ENCODE peak calls at places on chromosome 7, in four cellular contexts. X is GM12878, J is A549, D is HepG2. V is an unnamed sample.
A peak's percentile ranks its signal among the peaks of the same experiment; 100 is the strongest.

GRCh38 chr7:27173412-27174076 is 576 bp downstream of the HOXA10 start:
- DNase-seq in X (no peak), J (no peak), D (no peak), V (peak; percentile 54)

GRCh38 chr7:14510268-14510667 is 392.3 kb downstream of the DGKB start:
- DNase-seq in X (no peak), J (no peak), D (no peak), V (no peak)

GRCh38 chr7:44385384-44386138 is 60.2 kb upstream of the CAMK2B start:
- DNase-seq in X (no peak), J (no peak), D (no peak), V (no peak)

GRCh38 chr7:39280337-39280736 is 285.9 kb upstream of the YAE1 start:
- DNase-seq in X (no peak), J (no peak), D (no peak), V (no peak)

GRCh38 chr7:105376901-105377533 is 11.7 kb downstream of the SRPK2 start:
- DNase-seq in X (no peak), J (no peak), D (no peak), V (no peak)

GRCh38 chr7:151917791-151918311 is 38.4 kb upstream of the GALNTL5 start:
- DNase-seq in X (no peak), J (no peak), D (no peak), V (no peak)

GRCh38 chr7:140027866-140028265 is 34.9 kb downstream of the PARP12 start:
- DNase-seq in X (no peak), J (no peak), D (no peak), V (no peak)

GRCh38 chr7:1159933-1160664 is at the start of gene ZFAND2A:
- DNase-seq in X (peak; percentile 79), J (peak; percentile 98), D (peak; percentile 92), V (peak; percentile 100)

GRCh38 chr7:149093228-149093627 is 2.7 kb upstream of the ZNF786 start:
- DNase-seq in X (no peak), J (no peak), D (no peak), V (no peak)

GRCh38 chr7:149099058-149099457 is 8.5 kb upstream of the ZNF786 start:
- DNase-seq in X (no peak), J (no peak), D (no peak), V (no peak)

DNA sequence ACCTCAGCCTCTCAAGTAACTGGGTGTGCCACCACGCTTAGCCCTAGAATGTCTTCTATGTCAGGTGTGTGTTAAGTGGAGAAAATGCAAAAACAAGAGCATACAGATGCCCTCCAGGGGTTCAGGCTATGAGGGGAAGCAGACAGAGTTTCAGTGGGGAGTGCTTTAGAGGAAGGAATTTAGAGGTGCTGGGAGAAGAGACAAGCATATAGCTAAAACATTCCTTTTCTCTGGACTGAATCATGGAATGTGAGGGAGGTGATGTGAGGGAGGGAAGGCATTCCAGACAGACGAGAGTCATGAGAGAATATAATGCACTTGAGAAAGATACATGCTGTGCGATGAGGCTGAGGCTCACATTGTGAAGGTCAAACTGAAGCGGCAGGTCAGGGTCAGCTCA is 6.6 kb upstream of the ZNF786 start:
- DNase-seq in X (no peak), J (no peak), D (no peak), V (no peak)
- TF ChIP-seq PBX3 in X (no peak), J (no peak), D (no peak), V (no peak)

DNA sequence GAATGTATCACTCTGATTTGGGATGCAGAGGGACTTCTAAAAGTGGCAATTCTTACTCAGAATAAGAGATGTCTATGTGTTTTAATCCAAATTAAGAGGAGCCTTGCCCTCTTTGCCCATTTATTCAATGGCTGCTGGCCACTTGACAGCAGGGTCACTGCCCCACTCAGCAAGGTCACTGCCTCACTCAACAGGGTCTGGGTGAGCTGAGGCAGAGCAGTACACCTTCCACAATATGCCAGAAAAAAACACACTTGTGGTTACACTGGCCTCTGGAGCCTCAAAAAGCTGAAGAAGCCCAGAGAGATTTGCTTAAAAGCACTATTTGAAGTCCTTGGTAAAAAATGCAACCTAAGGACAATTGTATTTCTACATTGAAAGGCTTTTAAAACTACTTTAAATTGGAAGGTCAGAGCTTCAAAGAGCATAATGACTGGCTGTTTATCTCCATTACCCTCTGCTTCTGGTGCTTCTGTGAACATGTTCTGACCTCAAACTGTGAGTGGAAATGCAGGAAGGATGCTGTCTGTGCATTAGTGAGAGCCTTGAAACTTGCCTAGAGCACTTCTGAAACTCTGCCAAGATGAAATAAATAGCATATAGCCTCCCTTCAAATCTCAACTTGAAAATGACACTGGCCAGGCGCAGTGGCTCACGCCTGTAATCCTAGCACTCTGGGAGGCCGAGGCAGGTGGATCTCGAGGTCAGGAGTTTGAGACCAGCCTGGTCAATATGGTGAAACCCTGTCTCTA is 35.1 kb upstream of the WIPF3 start:
- DNase-seq in X (no peak), J (no peak), D (no peak), V (peak; percentile 71)
- TF ChIP-seq PBX3 in X (no peak), J (no peak), D (no peak), V (no peak)

GRCh38 chr7:129522088-129522970 is 20.0 kb downstream of the SMKR1 start:
- DNase-seq in X (no peak), J (no peak), D (no peak), V (no peak)
- TF ChIP-seq PBX3 in X (no peak), J (no peak), D (no peak), V (no peak)

GRCh38 chr7:36599645-36600313 is 124.5 kb downstream of the AOAH start:
- DNase-seq in X (no peak), J (no peak), D (no peak), V (no peak)

GRCh38 chr7:36600314-36600682 is 124.0 kb downstream of the AOAH start:
- DNase-seq in X (no peak), J (no peak), D (no peak), V (no peak)

GRCh38 chr7:36602975-36603887 is 121.1 kb downstream of the AOAH start:
- DNase-seq in X (no peak), J (no peak), D (no peak), V (no peak)

GRCh38 chr7:36601596-36601995 is 122.7 kb downstream of the AOAH start:
- DNase-seq in X (no peak), J (no peak), D (no peak), V (no peak)

DNA sequence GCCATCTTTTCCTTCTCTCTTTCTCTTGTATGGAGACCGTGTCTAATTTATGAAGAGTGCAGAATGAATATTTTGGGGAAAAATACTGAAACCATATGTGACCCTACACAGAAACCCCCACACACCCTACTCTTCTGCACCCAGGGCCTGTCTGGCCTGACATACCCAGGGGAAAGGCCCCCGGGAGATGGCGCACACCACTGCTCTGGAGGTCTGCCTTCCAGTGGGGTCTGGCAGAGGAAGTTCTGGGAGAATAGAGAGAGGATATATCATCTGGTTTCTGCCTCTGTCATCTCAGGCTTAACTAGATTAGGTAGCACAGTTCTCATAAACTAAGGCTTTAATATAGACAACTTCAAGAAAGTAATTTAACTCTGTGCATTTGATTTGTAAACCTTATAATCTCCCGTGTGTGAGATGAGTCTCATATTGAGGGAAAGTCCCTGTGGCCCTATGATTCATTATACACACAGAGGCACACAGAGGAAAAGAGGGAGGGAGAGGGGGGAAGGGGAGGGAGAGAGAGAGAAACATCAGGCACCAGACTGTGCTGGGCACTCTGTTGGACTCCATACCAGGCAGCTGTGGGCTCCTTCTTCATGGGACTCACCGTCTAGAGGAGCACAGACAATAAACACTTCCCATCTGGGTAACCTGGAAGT is 123.3 kb downstream of the AOAH start:
- DNase-seq in X (no peak), J (peak; percentile 58), D (no peak), V (no peak)
- TF ChIP-seq PBX3 in X (no peak), J (no peak), D (no peak), V (no peak)

GRCh38 chr7:101816499-101817030 is 861 bp upstream of the CUX1 start:
- DNase-seq in X (no peak), J (no peak), D (no peak), V (peak; percentile 89)
- TF ChIP-seq PBX3 in X (no peak), J (no peak), D (no peak), V (no peak)

GRCh38 chr7:19016140-19016539 is 101.3 kb downstream of the TWIST1 start:
- DNase-seq in X (no peak), J (no peak), D (no peak), V (no peak)

GRCh38 chr7:19015066-19015465 is 102.4 kb downstream of the TWIST1 start:
- DNase-seq in X (no peak), J (no peak), D (no peak), V (no peak)

GRCh38 chr7:19009936-19010280 is 107.5 kb downstream of the TWIST1 start:
- DNase-seq in X (no peak), J (no peak), D (no peak), V (no peak)

GRCh38 chr7:19009241-19009935 is 108.0 kb downstream of the TWIST1 start:
- DNase-seq in X (no peak), J (no peak), D (no peak), V (no peak)

GRCh38 chr7:19011212-19011611 is 106.2 kb downstream of the TWIST1 start:
- DNase-seq in X (no peak), J (no peak), D (no peak), V (no peak)
- TF ChIP-seq PBX3 in X (no peak), J (no peak), D (no peak), V (peak; percentile 96)

DNA sequence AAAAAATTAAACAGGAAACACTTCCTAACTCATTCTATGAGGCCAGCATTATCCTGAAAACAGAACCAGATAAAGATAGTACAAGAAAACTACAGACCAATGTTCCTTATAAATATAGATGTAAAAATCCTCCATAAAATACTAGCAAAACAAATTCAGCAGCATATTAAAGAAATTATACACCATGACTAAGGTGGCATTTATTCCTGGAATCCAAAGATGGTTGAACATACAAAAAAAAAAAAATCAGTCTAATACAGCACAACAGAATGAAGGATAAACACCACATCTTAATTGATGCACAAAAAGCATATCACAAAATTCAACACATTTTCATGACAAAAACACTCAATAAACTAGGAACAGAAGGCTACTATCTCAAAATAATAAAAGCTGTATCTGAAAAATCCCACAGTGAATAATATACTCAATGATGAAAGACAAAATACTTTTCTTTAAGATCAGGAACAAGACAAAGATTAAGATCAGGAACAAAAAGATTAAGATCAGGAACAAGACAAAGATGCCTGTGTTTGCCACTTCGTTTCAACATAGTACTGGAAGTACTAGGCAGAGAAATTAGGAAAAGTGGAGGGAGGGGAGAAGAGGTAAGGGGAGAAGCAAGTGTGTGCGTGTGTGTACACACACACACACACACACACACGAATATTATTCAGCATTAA is 95.6 kb downstream of the SNX13 start:
- DNase-seq in X (no peak), J (no peak), D (no peak), V (no peak)
- TF ChIP-seq PBX3 in X (no peak), J (no peak), D (no peak), V (no peak)

DNA sequence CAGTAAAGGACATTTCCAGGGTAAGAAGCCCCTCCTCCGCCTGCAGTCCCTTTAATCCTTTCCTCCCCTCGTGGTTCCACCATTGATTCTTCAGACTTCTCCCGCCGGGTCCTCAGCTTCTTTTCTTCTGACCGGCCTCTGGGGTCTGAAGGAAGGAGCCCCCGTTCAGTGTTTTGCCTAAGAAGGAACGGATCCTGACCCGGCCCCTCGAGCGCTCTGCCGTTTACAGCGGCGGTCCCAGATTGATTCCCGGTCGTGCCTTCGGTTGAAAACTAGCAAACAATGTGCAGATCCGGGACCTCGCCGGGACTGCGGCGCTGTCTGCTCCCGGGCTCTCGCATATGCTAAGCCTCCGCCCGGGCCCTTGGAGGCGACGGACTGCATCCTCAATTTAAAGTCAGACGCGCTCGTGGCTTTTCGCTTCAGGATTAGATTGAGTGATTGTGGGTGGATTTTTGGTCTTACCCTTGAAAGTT is 504 bp downstream of the DBF4 start:
- DNase-seq in X (no peak), J (peak; percentile 43), D (peak; percentile 41), V (peak; percentile 77)
- TF ChIP-seq PBX3 in X (no peak), J (no peak), D (no peak), V (no peak)